ENCODE peak calls at places on chromosomes 2 and 18, in eight cellular contexts. S, J, R, F, T, G, N and W are unnamed samples.

GRCh38 chr2:54704688-54705605 is 18.5 kb upstream of the EML6 start:
- DNase-seq in S (peak), G (peak), F (peak), J (no peak), T (no peak), R (no peak), N (no peak), W (peak)

GRCh38 chr2:191187105-191187829 is 36.5 kb upstream of the STAT4 start:
- DNase-seq in S (no peak), N (no peak), R (no peak), J (no peak), F (no peak), G (no peak), T (no peak), W (no peak)

GRCh38 chr2:189854956-189855355 is 70.7 kb downstream of the PMS1 start:
- DNase-seq in S (no peak), N (no peak), F (peak), J (no peak), T (no peak), G (no peak), R (no peak), W (no peak)

GRCh38 chr2:206556357-206556949 is 85.8 kb upstream of the FAM237A start:
- DNase-seq in J (peak), R (no peak), F (peak), T (no peak), N (no peak), G (peak), S (peak), W (peak)

GRCh38 chr2:160288324-160288723 is 88.3 kb upstream of the ITGB6 start:
- DNase-seq in S (no peak), R (no peak), N (no peak), G (no peak), F (no peak), T (no peak), J (no peak), W (no peak)

GRCh38 chr2:8684421-8684884 is 2.6 kb downstream of the ID2 start:
- DNase-seq in G (peak), T (no peak), R (no peak), N (peak), J (peak), F (peak), S (peak), W (no peak)

GRCh38 chr2:205704101-205704741 is 21.9 kb downstream of the NRP2 start:
- DNase-seq in T (no peak), R (no peak), N (no peak), J (no peak), F (peak), G (peak), S (no peak), W (no peak)

GRCh38 chr2:110105608-110106467 is 9.8 kb downstream of the MALL start:
- DNase-seq in T (no peak), N (no peak), F (peak), R (no peak), S (no peak), J (no peak), G (peak), W (peak)

GRCh38 chr2:204407209-204408070 is 137.8 kb upstream of the PARD3B start:
- DNase-seq in J (peak), G (peak), R (no peak), S (peak), T (no peak), N (no peak), F (peak), W (peak)

GRCh38 chr2:20609349-20609994 is 41.4 kb downstream of the HS1BP3 start:
- DNase-seq in J (no peak), N (no peak), G (peak), T (no peak), S (no peak), R (no peak), F (peak), W (no peak)

GRCh38 chr2:102999958-103000357 is 238.1 kb downstream of the TMEM182 start:
- DNase-seq in G (no peak), R (no peak), F (no peak), S (no peak), N (no peak), J (no peak), T (no peak), W (no peak)

GRCh38 chr2:231601356-231602229 is 8.9 kb downstream of the TEX44 start:
- DNase-seq in R (peak), S (peak), J (peak), N (no peak), F (peak), T (peak), G (peak), W (peak)

GRCh38 chr18:76479351-76480238 is 15.4 kb downstream of the ZNF516 start:
- DNase-seq in S (no peak), F (no peak), T (no peak), N (no peak), G (no peak), J (no peak), R (no peak), W (no peak)

GRCh38 chr2:205957452-205958154 is 128.4 kb downstream of the INO80D start:
- DNase-seq in N (no peak), T (no peak), R (no peak), G (no peak), F (no peak), J (no peak), S (no peak), W (no peak)

GRCh38 chr2:88680266-88680902 is 11.1 kb upstream of the RPIA start:
- DNase-seq in T (no peak), F (no peak), S (no peak), R (no peak), N (no peak), G (peak), J (no peak), W (no peak)

GRCh38 chr2:190679813-190680591 is 31.1 kb downstream of the NAB1 start:
- DNase-seq in S (peak), G (peak), F (peak), R (peak), T (peak), J (peak), N (peak), W (peak)

GRCh38 chr2:105929506-105929905 is 184.8 kb downstream of the NCK2 start:
- DNase-seq in F (no peak), N (no peak), G (no peak), R (no peak), T (no peak), J (no peak), S (peak), W (no peak)

GRCh38 chr18:50775207-50775606 is 44.6 kb downstream of the MRO start:
- DNase-seq in N (no peak), R (no peak), J (no peak), T (no peak), S (no peak), G (no peak), F (no peak), W (no peak)

GRCh38 chr2:26979761-26980160 is 9.3 kb downstream of the MAPRE3 start:
- DNase-seq in R (no peak), F (peak), G (no peak), N (no peak), T (no peak), S (no peak), J (no peak), W (no peak)

GRCh38 chr2:129934044-129934822 is 45.2 kb upstream of the RAB6C start:
- DNase-seq in F (no peak), S (peak), N (no peak), T (no peak), R (peak), J (no peak), G (no peak), W (no peak)

GRCh38 chr2:71609441-71609840 is 156.1 kb downstream of the DYSF start:
- DNase-seq in N (no peak), J (no peak), R (no peak), F (no peak), G (no peak), T (no peak), S (no peak), W (no peak)

GRCh38 chr2:119641562-119642258 is 37.3 kb upstream of the TMEM177 start:
- DNase-seq in T (peak), G (peak), F (peak), J (peak), R (peak), N (peak), S (peak), W (peak)

GRCh38 chr2:159711562-159712193 is 628 bp upstream of the MARCHF7 start:
- DNase-seq in T (no peak), S (no peak), R (no peak), G (no peak), J (no peak), F (no peak), N (peak), W (no peak)

GRCh38 chr2:79620679-79621078 is 107.8 kb downstream of the CTNNA2 start:
- DNase-seq in S (no peak), R (no peak), J (no peak), F (no peak), N (no peak), T (no peak), G (no peak), W (no peak)

GRCh38 chr18:49562481-49563129 is 748 bp downstream of the LIPG start:
- DNase-seq in G (no peak), J (no peak), T (no peak), N (no peak), R (no peak), S (no peak), F (no peak), W (no peak)

GRCh38 chr18:8045890-8046289 is 478.8 kb downstream of the PTPRM start:
- DNase-seq in J (no peak), G (no peak), T (no peak), S (no peak), R (no peak), F (no peak), N (no peak), W (no peak)
- TF ChIP-seq USF2 in J (no peak), G (no peak), T (no peak), S (no peak), R (no peak), F (no peak), N (no peak), W (no peak)

GRCh38 chr18:8820701-8821465 is 115.5 kb downstream of the MTCL1 start:
- DNase-seq in N (no peak), F (no peak), R (no peak), S (no peak), G (no peak), J (no peak), T (no peak), W (no peak)
- TF ChIP-seq USF2 in N (no peak), F (no peak), R (no peak), S (no peak), G (no peak), J (no peak), T (no peak), W (no peak)

GRCh38 chr2:177265834-177266817 is 1.6 kb upstream of the NFE2L2 start:
- DNase-seq in G (peak), R (no peak), N (no peak), S (no peak), F (peak), J (peak), T (no peak), W (peak)

GRCh38 chr2:177264539-177265385 is at the start of gene NFE2L2:
- DNase-seq in T (peak), S (peak), G (peak), N (peak), F (peak), R (peak), J (peak), W (peak)

GRCh38 chr2:177263451-177264208 is 897 bp downstream of the NFE2L2 start:
- DNase-seq in F (peak), R (peak), T (peak), G (peak), N (peak), J (peak), S (peak), W (peak)

GRCh38 chr2:177264209-177264538 is 353 bp downstream of the NFE2L2 start:
- DNase-seq in T (no peak), G (no peak), N (no peak), R (peak), S (peak), J (peak), F (peak), W (peak)

DNA sequence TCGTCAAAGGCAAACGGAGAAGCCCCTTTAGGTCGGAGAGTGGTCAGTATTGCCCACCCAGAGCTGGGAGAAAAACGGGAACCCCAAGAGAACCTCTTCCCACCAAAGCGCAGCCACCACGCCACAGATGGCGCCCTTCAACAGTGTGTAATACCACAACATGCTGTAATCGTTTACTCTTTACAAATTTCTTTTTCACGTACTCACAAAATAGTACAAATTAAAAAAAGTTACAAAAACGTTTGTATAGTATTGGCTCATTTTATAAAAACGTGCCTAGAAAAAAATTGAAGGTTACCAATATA is 811 bp upstream of the NFE2L2 start:
- DNase-seq in N (no peak), S (no peak), R (peak), F (peak), J (no peak), T (no peak), G (no peak), W (no peak)
- TF ChIP-seq USF2 in N (no peak), S (no peak), R (no peak), F (no peak), J (no peak), T (no peak), G (no peak), W (no peak)

GRCh38 chr2:11637546-11637945 is 32.4 kb downstream of the NTSR2 start:
- DNase-seq in N (no peak), G (no peak), T (no peak), F (no peak), S (no peak), R (no peak), J (no peak), W (no peak)
- TF ChIP-seq USF2 in N (no peak), G (no peak), T (no peak), F (no peak), S (no peak), R (no peak), J (no peak), W (no peak)

DNA sequence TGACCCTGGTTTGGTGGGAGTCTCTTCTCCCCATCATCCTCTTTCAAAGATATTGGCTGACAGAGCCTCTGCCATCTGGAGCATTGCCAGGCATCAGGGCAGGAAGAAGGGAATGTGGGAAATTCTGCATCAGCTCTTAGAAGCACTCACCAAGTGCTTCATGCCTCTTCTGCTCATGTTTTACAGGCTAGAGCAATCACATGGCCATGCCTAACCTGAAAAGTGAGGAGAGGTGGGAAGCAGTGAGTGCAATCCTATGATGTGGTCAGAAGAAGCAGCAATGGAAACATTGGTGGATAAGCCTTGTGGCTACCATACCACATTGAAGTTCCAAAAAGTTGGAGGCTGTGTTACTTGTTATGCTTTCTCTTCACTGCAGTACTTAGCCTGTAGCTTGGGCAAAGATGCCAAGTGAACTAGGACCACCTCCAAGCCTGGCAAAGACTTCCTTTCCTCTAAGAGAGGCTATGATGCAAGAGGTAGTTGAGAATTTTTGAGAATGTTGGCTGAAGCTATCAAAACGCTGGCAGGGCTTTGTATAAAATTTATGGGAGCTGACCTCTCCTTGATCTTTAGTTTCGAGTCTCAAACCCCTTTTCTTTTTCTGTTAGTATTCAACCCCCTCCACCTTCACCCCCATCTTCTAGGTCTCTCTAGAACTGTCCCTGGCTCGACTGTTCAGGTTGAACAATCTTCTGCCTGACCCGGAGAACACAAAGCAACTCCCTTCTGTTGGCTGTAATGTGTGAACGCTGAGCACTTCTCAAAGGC is 64.2 kb downstream of the BCL2L11 start:
- DNase-seq in S (no peak), R (no peak), T (no peak), F (no peak), G (no peak), J (no peak), N (no peak), W (no peak)
- TF ChIP-seq USF2 in S (no peak), R (no peak), T (no peak), F (no peak), G (no peak), J (no peak), N (no peak), W (no peak)